ENCODE peak calls at places on chromosomes 5 and 9, in eight cellular contexts. B is stimulated activated CD8-positive, alpha-beta memory T cell treated with anti-CD3 and anti-CD28 coated beads, Interleukin-2, amount 100 ng/mL, for 48 hours; C is HuH-7; L is Daoy; W is retina; I is spleen; K is hepatic stellate cell; Q is fibroblast of pulmonary artery. U is an unnamed sample.

GRCh38 chr5:55603947-55604346 is 69.2 kb upstream of the PLPP1 start:
- DNase-seq in C (no peak), I (no peak), Q (peak; percentile 74), B (no peak), W (no peak), L (peak; percentile 50), K (no peak), U (peak; percentile 22)

GRCh38 chr5:80189201-80189600 is 66.6 kb downstream of the SERINC5 start:
- DNase-seq in C (no peak), W (no peak), B (no peak), Q (no peak), L (no peak), K (no peak), I (no peak), U (no peak)

GRCh38 chr9:33884856-33885701 is 68.1 kb downstream of the UBE2R2 start:
- DNase-seq in C (no peak), W (no peak), Q (peak; percentile 84), L (peak; percentile 27), K (no peak), I (no peak), B (no peak), U (peak; percentile 13)

GRCh38 chr5:141637266-141637692 is 482 bp downstream of the RELL2 start:
- DNase-seq in W (peak; percentile 83), K (peak; percentile 37), Q (no peak), B (peak; percentile 30), C (peak; percentile 44), L (peak; percentile 39), I (peak; percentile 92), U (peak; percentile 36)

GRCh38 chr9:96460470-96460869 is 10.5 kb downstream of the HABP4 start:
- DNase-seq in K (no peak), I (no peak), B (no peak), Q (no peak), C (no peak), L (no peak), W (no peak), U (no peak)

GRCh38 chr5:91383956-91384300 is 811 bp upstream of the ARRDC3 start:
- DNase-seq in Q (no peak), B (no peak), K (no peak), I (no peak), W (no peak), C (no peak), L (peak; percentile 13), U (peak; percentile 34)

GRCh38 chr9:120571443-120572257 is 8.3 kb downstream of the CDK5RAP2 start:
- DNase-seq in W (no peak), C (peak; percentile 63), Q (peak; percentile 53), B (no peak), K (no peak), L (peak; percentile 28), I (no peak), U (no peak)

GRCh38 chr5:56099346-56099745 is 104.6 kb upstream of the IL6ST start:
- DNase-seq in Q (peak; percentile 94), C (no peak), I (no peak), W (no peak), K (peak; percentile 48), L (no peak), B (no peak), U (no peak)

GRCh38 chr5:39578887-39579497 is 154.2 kb upstream of the DAB2 start:
- DNase-seq in I (no peak), B (no peak), Q (peak; percentile 69), C (no peak), W (no peak), L (no peak), K (no peak), U (peak; percentile 31)

GRCh38 chr5:151664694-151665583 is 21.8 kb downstream of the SPARC start:
- DNase-seq in C (no peak), L (peak; percentile 75), B (no peak), K (no peak), I (no peak), Q (peak; percentile 81), W (no peak), U (no peak)

GRCh38 chr5:100424787-100425186 is 110.4 kb upstream of the FAM174A start:
- DNase-seq in B (no peak), W (no peak), L (no peak), I (no peak), C (no peak), Q (no peak), K (no peak), U (no peak)

GRCh38 chr9:112249277-112249676 is 74.2 kb upstream of the SUSD1 start:
- DNase-seq in Q (peak; percentile 42), W (no peak), K (no peak), I (no peak), B (no peak), L (no peak), C (no peak), U (peak; percentile 54)

GRCh38 chr9:105251733-105252404 is 7.4 kb downstream of the SLC44A1 start:
- DNase-seq in W (no peak), Q (no peak), C (peak; percentile 46), B (no peak), L (no peak), K (no peak), I (no peak), U (no peak)

GRCh38 chr5:81896764-81897163 is 75.1 kb upstream of the ATG10 start:
- DNase-seq in B (no peak), L (no peak), W (no peak), K (no peak), Q (no peak), I (no peak), C (no peak), U (peak; percentile 7)

GRCh38 chr9:116639251-116639741 is 47.8 kb upstream of the TRIM32 start:
- DNase-seq in L (no peak), B (no peak), Q (peak; percentile 43), C (no peak), W (no peak), I (no peak), K (peak; percentile 34), U (no peak)

GRCh38 chr9:121650220-121651013 is 1.0 kb upstream of the DAB2IP start:
- DNase-seq in K (no peak), L (peak; percentile 82), C (peak; percentile 74), Q (peak; percentile 17), I (peak; percentile 73), W (peak; percentile 86), B (peak; percentile 15), U (peak; percentile 52)

GRCh38 chr5:1564182-1564748 is 40.5 kb upstream of the LPCAT1 start:
- DNase-seq in K (no peak), C (no peak), Q (peak; percentile 51), W (no peak), L (peak; percentile 89), B (no peak), I (no peak), U (peak; percentile 83)

GRCh38 chr9:18185196-18185595 is 288.8 kb upstream of the ADAMTSL1 start:
- DNase-seq in L (no peak), W (no peak), B (no peak), K (no peak), I (no peak), C (no peak), Q (no peak), U (peak; percentile 78)

GRCh38 chr5:54713923-54714581 is 196.5 kb downstream of the SNX18 start:
- DNase-seq in C (no peak), Q (peak; percentile 90), W (no peak), B (no peak), I (no peak), L (no peak), K (peak; percentile 36), U (no peak)

GRCh38 chr5:133756756-133757155 is 144.4 kb upstream of the FSTL4 start:
- DNase-seq in I (no peak), Q (no peak), W (no peak), L (no peak), B (no peak), C (no peak), K (no peak), U (no peak)

GRCh38 chr9:127112683-127113539 is 9.5 kb downstream of the ANGPTL2 start:
- DNase-seq in L (peak; percentile 72), I (no peak), K (no peak), W (no peak), C (no peak), B (no peak), Q (no peak), U (peak; percentile 72)

GRCh38 chr9:111661150-111661801 is at the start of gene GNG10:
- DNase-seq in Q (peak; percentile 50), W (peak; percentile 81), L (peak; percentile 84), C (peak; percentile 85), B (peak; percentile 52), I (peak; percentile 95), K (peak; percentile 81), U (peak; percentile 64)

GRCh38 chr9:127162046-127162445 is 39.6 kb upstream of the ANGPTL2 start:
- DNase-seq in L (peak; percentile 44), Q (no peak), K (no peak), B (no peak), C (no peak), W (no peak), I (no peak), U (peak; percentile 9)

GRCh38 chr5:171261361-171261760 is 47.7 kb upstream of the TLX3 start:
- DNase-seq in I (no peak), K (no peak), L (no peak), B (no peak), W (no peak), C (no peak), Q (no peak), U (no peak)

GRCh38 chr5:89283758-89284493 is 400.9 kb upstream of the MEF2C start:
- DNase-seq in B (no peak), K (no peak), Q (no peak), I (no peak), L (peak; percentile 35), W (no peak), C (no peak), U (no peak)

GRCh38 chr9:69307446-69308216 is 17.4 kb upstream of the ENTREP1 start:
- DNase-seq in K (no peak), W (peak; percentile 9), B (no peak), L (peak; percentile 26), I (no peak), Q (peak; percentile 79), C (no peak), U (no peak)

GRCh38 chr9:89167788-89168187 is 10.8 kb downstream of the SHC3 start:
- DNase-seq in B (no peak), K (no peak), Q (no peak), I (no peak), C (no peak), L (no peak), W (no peak), U (no peak)

GRCh38 chr9:132531187-132531586 is 51.2 kb upstream of the BARHL1 start:
- DNase-seq in I (no peak), W (no peak), C (no peak), B (no peak), Q (no peak), K (no peak), L (peak; percentile 68), U (no peak)

GRCh38 chr9:88339322-88339721 is 48.9 kb upstream of the SPIN1 start:
- DNase-seq in Q (no peak), K (no peak), C (no peak), L (no peak), B (no peak), W (peak; percentile 16), I (no peak), U (no peak)

GRCh38 chr9:77898864-77899263 is 132.7 kb downstream of the GNAQ start:
- DNase-seq in K (no peak), Q (no peak), I (no peak), W (no peak), B (no peak), L (no peak), C (no peak), U (no peak)

GRCh38 chr5:176178789-176179188 is 59.4 kb upstream of the SIMC1 start:
- DNase-seq in B (no peak), Q (no peak), I (no peak), C (peak; percentile 24), W (no peak), K (no peak), L (no peak), U (no peak)

GRCh38 chr5:10914741-10915480 is 153.9 kb upstream of the DAP start:
- DNase-seq in Q (no peak), B (no peak), L (no peak), C (no peak), K (no peak), I (no peak), W (no peak), U (no peak)

GRCh38 chr9:119283118-119283794 is 86.0 kb downstream of the BRINP1 start:
- DNase-seq in W (peak; percentile 30), I (no peak), L (no peak), B (no peak), Q (no peak), C (no peak), K (no peak), U (peak; percentile 47)

GRCh38 chr5:56069652-56070226 is 75.0 kb upstream of the IL6ST start:
- DNase-seq in B (no peak), L (no peak), C (no peak), I (no peak), Q (no peak), K (no peak), W (no peak), U (no peak)

U was measured in epithelial cell of esophagus.